ENCODE peak calls at places on chromosomes 4 and X, in six cellular contexts. C, G, E, T, Q and Z are unnamed samples.

GRCh38 chr4:142413516-142413915 is 432.6 kb downstream of the INPP4B start:
- DNase-seq in E (no peak), Q (no peak), C (no peak), T (no peak), G (no peak), Z (no peak)

GRCh38 chr4:120066525-120067333 is at the start of gene MAD2L1:
- DNase-seq in E (peak), T (peak), Q (peak), G (peak), C (peak), Z (peak)

GRCh38 chr4:70725633-70726032 is 3.9 kb downstream of the RUFY3 start:
- DNase-seq in Q (no peak), E (no peak), G (no peak), C (no peak), T (no peak), Z (no peak)

GRCh38 chrX:79235899-79236298 is 91.4 kb downstream of the GPR174 start:
- DNase-seq in E (no peak), T (no peak), C (no peak), Q (no peak), G (no peak), Z (no peak)

GRCh38 chr4:38902695-38903094 is 35.1 kb downstream of the FAM114A1 start:
- DNase-seq in Q (no peak), G (no peak), T (no peak), E (peak), C (no peak), Z (no peak)

GRCh38 chrX:18309401-18309800 is 45.1 kb downstream of the SCML2 start:
- DNase-seq in T (no peak), C (no peak), E (no peak), G (no peak), Q (no peak), Z (no peak)

GRCh38 chr4:71456841-71457240 is 118.0 kb downstream of the SLC4A4 start:
- DNase-seq in Q (no peak), T (no peak), E (peak), C (no peak), G (peak), Z (no peak)

GRCh38 chr4:33722254-33722653 is 2522.1 kb downstream of the ARAP2 start:
- DNase-seq in E (no peak), T (no peak), Q (no peak), G (no peak), C (no peak), Z (no peak)

GRCh38 chrX:331145-331771 is 12.7 kb upstream of the GTPBP6 start:
- DNase-seq in G (no peak), E (peak), T (no peak), Q (no peak), C (no peak), Z (peak)

GRCh38 chrX:2523911-2524310 is 23.1 kb upstream of the DHRSX start:
- DNase-seq in C (no peak), Q (no peak), E (no peak), T (no peak), G (no peak), Z (peak)

GRCh38 chrX:151997539-151997938 is 23.1 kb upstream of the GABRE start:
- DNase-seq in E (no peak), Q (no peak), C (no peak), T (no peak), G (no peak), Z (no peak)

GRCh38 chrX:29285670-29286069 is 698.4 kb downstream of the IL1RAPL1 start:
- DNase-seq in T (no peak), C (no peak), G (no peak), E (no peak), Q (no peak), Z (no peak)

DNA sequence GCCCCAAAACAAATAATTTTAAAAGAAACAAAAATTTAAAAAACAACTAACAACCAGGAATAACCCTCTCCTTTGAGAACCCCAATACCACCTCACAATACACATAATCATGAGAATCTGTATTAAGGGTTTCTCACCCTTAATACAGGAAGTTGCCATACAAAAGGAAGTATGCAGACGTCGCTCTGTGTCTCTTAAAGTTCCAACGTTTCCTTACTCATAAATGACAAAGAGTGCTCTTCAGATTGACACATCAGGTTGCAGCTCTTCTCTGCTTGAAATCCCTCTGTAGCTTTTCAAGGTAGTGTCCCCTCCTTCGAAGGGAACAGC is 73.9 kb upstream of the IRF2 start:
- DNase-seq in T (no peak), Q (no peak), C (no peak), E (no peak), G (no peak), Z (no peak)
- H3K4me3 ChIP-seq in T (no peak), Q (no peak), C (peak), E (no peak), G (no peak), Z (peak)

GRCh38 chrX:48002929-48003328 is 860 bp downstream of the ZNF182 start:
- DNase-seq in C (no peak), G (no peak), T (no peak), Q (no peak), E (no peak), Z (no peak)
- H3K4me3 ChIP-seq in C (peak), G (peak), T (peak), Q (peak), E (peak), Z (no peak)

GRCh38 chrX:49184294-49185061 is 1.7 kb downstream of the PRICKLE3 start:
- DNase-seq in Q (peak), T (peak), G (no peak), C (peak), E (peak), Z (peak)
- H3K4me3 ChIP-seq in Q (peak), T (peak), G (peak), C (peak), E (no peak), Z (peak)

DNA sequence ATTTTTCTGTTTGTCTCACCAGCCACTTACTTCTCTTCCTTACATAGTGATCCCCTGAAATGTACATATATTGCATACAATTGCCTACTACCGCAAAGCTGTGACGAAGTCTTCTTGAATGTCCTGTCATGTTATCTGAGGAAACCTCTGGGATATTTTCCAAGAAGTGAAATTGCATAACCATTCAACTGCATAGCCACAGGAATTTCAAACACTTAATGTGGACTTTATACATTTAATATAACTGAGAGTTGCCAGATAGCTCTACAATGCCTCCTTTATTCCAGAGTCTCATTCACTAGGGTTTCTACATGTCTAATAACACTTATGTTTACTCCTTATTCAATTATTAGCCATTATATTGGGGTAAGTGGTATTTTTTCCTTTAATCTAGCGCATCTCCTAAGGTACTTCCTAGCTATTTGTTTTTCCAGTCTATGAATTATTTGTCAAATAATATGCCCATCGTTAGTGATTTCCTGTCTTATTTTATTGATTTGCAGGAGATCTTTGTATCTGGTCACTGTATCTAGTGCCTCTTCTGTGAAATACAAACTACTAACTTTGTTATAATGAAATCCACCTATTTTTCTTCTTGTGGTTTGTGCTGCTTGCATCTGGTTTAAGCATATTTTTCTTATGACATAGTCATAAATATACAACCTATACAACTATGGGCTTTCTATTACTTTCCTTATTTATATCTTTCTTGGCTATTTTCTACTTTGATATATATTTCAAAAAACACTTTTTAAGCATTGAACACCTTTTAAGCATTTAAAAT is 69.2 kb upstream of the GRID2 start:
- DNase-seq in G (peak), T (no peak), C (no peak), Q (no peak), E (peak), Z (no peak)
- H3K4me3 ChIP-seq in G (no peak), T (no peak), C (no peak), Q (no peak), E (no peak), Z (no peak)

DNA sequence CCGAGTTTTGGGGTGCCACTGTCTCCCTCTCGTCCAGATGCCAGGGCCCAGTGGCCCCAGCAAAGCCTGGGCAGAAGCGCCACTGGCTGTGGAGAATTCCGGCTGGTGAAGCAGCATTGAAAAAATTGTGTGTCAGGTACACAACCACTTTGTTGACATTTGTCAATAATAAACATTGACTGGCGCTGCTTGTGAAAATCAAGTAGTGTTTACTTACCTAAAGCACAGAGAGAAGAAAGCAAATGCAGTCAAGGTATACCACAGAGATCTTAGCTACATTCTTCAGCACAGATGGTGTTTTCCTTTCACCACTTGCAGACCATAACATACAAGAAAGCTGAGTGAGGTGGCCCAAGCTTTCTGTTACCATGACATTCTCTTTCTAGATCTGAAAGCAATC is 14.5 kb upstream of the SLC7A11 start:
- DNase-seq in G (no peak), E (no peak), T (no peak), C (no peak), Q (no peak), Z (no peak)
- H3K4me3 ChIP-seq in G (no peak), E (no peak), T (no peak), C (no peak), Q (no peak), Z (no peak)

DNA sequence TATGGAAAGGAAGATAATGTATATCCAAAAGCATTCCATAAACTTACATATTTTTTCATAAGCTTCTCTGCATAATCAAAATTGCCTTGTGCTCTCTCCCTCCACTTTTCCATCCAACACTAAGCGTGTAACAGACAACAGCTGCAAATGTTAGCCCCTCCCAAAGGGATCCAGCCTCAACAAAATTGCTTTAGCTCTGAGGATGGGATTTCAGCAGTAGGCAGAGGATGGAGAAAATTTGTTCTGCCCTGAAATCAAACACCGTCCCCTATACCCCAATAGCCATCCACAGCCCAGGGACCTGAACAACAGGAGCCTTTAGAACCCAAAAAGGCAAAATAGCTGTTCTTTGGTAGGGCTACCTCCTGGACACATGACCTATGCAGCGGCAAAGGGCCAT is 28.8 kb upstream of the FGF13 start:
- DNase-seq in Q (no peak), E (no peak), T (no peak), C (no peak), G (no peak), Z (no peak)
- H3K4me3 ChIP-seq in Q (no peak), E (no peak), T (no peak), C (no peak), G (no peak), Z (no peak)

GRCh38 chr4:48694824-48695223 is 85.3 kb downstream of the FRYL start:
- DNase-seq in G (no peak), T (no peak), E (no peak), C (no peak), Q (no peak), Z (no peak)

GRCh38 chr4:48699470-48699869 is 80.6 kb downstream of the FRYL start:
- DNase-seq in C (no peak), E (peak), T (no peak), G (no peak), Q (no peak), Z (no peak)

GRCh38 chr4:48693856-48694574 is 86.1 kb downstream of the FRYL start:
- DNase-seq in G (no peak), C (no peak), E (no peak), T (no peak), Q (no peak), Z (peak)

GRCh38 chr4:48692897-48693296 is 87.2 kb downstream of the FRYL start:
- DNase-seq in T (no peak), G (no peak), C (no peak), Q (no peak), E (no peak), Z (no peak)

DNA sequence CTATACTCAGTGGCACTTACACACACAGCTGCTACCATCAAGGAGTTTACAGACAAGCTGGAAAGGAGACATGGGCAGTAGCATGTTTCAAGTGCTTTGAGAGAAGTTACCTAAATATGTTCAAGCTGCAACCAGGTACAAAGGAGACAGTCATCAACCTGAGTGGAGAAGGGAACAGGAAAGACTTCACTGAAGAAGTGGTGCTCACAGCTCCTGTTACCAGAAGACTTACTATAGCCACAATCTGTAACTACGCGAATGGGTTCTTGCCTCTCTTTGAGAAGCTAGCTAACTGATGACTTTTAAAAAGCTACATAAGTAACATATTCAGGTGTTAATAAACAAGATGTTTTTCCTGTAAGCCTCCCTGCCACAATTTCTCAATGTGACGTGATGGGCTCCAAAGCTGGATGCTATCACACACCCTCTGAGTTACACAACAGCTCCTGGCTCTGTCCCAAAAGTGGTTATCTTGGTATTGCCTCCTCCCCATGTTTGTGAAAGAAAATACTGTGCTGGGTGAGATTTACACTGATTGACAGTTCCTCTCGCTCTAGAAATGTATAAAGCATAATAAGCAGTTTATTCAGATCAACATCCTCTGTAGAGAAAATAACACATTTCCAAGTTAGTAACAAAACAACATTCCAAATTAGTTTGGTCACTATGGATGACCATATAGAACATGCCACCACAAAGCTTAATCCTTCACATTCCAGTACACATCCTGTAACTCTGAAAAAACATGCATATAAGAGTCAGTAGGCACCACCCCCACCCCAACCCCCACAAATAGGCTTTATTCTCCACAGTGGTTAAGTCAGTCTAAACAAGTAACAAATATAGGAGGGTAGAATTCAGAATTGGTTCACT is 81.8 kb downstream of the FRYL start:
- DNase-seq in E (peak), G (peak), Q (peak), C (peak), T (peak), Z (no peak)
- H3K4me3 ChIP-seq in E (no peak), G (peak), Q (no peak), C (no peak), T (no peak), Z (no peak)